ENCODE peak calls at places on chromosomes 16 and 17, in seven cellular contexts. One of them, this sample, is unnamed.

GRCh38 chr17:66612993-66613392 is 221.9 kb upstream of the CACNG5 start:
- DNase-seq in WTC11: no peak
- DNase-seq in fibroblast of the aortic adventitia: no peak
- DNase-seq in AG09319: no peak
- DNase-seq in HL-60: no peak
- DNase-seq in A549: no peak
- DNase-seq in dorsolateral prefrontal cortex: no peak
- DNase-seq in this sample: no peak

GRCh38 chr17:73189417-73190099 is 3.3 kb upstream of the COG1 start:
- DNase-seq in HL-60: no peak
- DNase-seq in fibroblast of the aortic adventitia: peak
- DNase-seq in AG09319: no peak
- DNase-seq in dorsolateral prefrontal cortex: peak
- DNase-seq in WTC11: peak
- DNase-seq in A549: peak
- DNase-seq in this sample: peak

GRCh38 chr16:50495673-50496072 is 52.5 kb upstream of the NKD1 start:
- DNase-seq in AG09319: no peak
- DNase-seq in A549: no peak
- DNase-seq in HL-60: no peak
- DNase-seq in WTC11: no peak
- DNase-seq in dorsolateral prefrontal cortex: no peak
- DNase-seq in fibroblast of the aortic adventitia: no peak
- DNase-seq in this sample: no peak

GRCh38 chr17:6067060-6067459 is 3.1 kb upstream of the WSCD1 start:
- DNase-seq in A549: no peak
- DNase-seq in HL-60: no peak
- DNase-seq in dorsolateral prefrontal cortex: no peak
- DNase-seq in WTC11: no peak
- DNase-seq in AG09319: no peak
- DNase-seq in fibroblast of the aortic adventitia: no peak
- DNase-seq in this sample: no peak

GRCh38 chr17:66272699-66273390 is 29.6 kb upstream of the PRKCA start:
- DNase-seq in HL-60: no peak
- DNase-seq in dorsolateral prefrontal cortex: no peak
- DNase-seq in A549: peak
- DNase-seq in fibroblast of the aortic adventitia: peak
- DNase-seq in AG09319: no peak
- DNase-seq in WTC11: no peak
- DNase-seq in this sample: peak

GRCh38 chr16:26642047-26642664 is 424.6 kb upstream of the C16orf82 start:
- DNase-seq in dorsolateral prefrontal cortex: no peak
- DNase-seq in fibroblast of the aortic adventitia: no peak
- DNase-seq in A549: no peak
- DNase-seq in WTC11: no peak
- DNase-seq in AG09319: no peak
- DNase-seq in HL-60: no peak
- DNase-seq in this sample: no peak

GRCh38 chr17:35868791-35869190 is at the start of gene HEATR9:
- DNase-seq in WTC11: no peak
- DNase-seq in AG09319: no peak
- DNase-seq in fibroblast of the aortic adventitia: no peak
- DNase-seq in dorsolateral prefrontal cortex: no peak
- DNase-seq in A549: no peak
- DNase-seq in HL-60: no peak
- DNase-seq in this sample: no peak

GRCh38 chr16:11198375-11198774 is 57.6 kb downstream of the SOCS1 start:
- DNase-seq in AG09319: no peak
- DNase-seq in HL-60: no peak
- DNase-seq in WTC11: no peak
- DNase-seq in fibroblast of the aortic adventitia: no peak
- DNase-seq in dorsolateral prefrontal cortex: no peak
- DNase-seq in A549: no peak
- DNase-seq in this sample: no peak

GRCh38 chr17:29100296-29100695 is 57.4 kb downstream of the PIPOX start:
- DNase-seq in A549: no peak
- DNase-seq in dorsolateral prefrontal cortex: no peak
- DNase-seq in HL-60: no peak
- DNase-seq in WTC11: no peak
- DNase-seq in AG09319: no peak
- DNase-seq in fibroblast of the aortic adventitia: no peak
- DNase-seq in this sample: no peak

GRCh38 chr17:63124536-63124935 is 158.5 kb downstream of the TANC2 start:
- DNase-seq in dorsolateral prefrontal cortex: no peak
- DNase-seq in WTC11: peak
- DNase-seq in fibroblast of the aortic adventitia: no peak
- DNase-seq in HL-60: no peak
- DNase-seq in A549: peak
- DNase-seq in AG09319: no peak
- DNase-seq in this sample: no peak

GRCh38 chr16:4800290-4801041 is 2.0 kb downstream of the ROGDI start:
- DNase-seq in HL-60: peak
- DNase-seq in A549: no peak
- DNase-seq in fibroblast of the aortic adventitia: no peak
- DNase-seq in dorsolateral prefrontal cortex: peak
- DNase-seq in AG09319: no peak
- DNase-seq in WTC11: no peak
- DNase-seq in this sample: no peak

GRCh38 chr17:27430882-27431491 is 25.3 kb upstream of the KSR1 start:
- DNase-seq in WTC11: peak
- DNase-seq in dorsolateral prefrontal cortex: no peak
- DNase-seq in A549: peak
- DNase-seq in AG09319: peak
- DNase-seq in fibroblast of the aortic adventitia: peak
- DNase-seq in HL-60: no peak
- DNase-seq in this sample: peak

GRCh38 chr17:64628641-64629040 is 33.5 kb downstream of the SMURF2 start:
- DNase-seq in A549: no peak
- DNase-seq in HL-60: no peak
- DNase-seq in dorsolateral prefrontal cortex: no peak
- DNase-seq in AG09319: no peak
- DNase-seq in fibroblast of the aortic adventitia: no peak
- DNase-seq in WTC11: no peak
- DNase-seq in this sample: no peak

DNA sequence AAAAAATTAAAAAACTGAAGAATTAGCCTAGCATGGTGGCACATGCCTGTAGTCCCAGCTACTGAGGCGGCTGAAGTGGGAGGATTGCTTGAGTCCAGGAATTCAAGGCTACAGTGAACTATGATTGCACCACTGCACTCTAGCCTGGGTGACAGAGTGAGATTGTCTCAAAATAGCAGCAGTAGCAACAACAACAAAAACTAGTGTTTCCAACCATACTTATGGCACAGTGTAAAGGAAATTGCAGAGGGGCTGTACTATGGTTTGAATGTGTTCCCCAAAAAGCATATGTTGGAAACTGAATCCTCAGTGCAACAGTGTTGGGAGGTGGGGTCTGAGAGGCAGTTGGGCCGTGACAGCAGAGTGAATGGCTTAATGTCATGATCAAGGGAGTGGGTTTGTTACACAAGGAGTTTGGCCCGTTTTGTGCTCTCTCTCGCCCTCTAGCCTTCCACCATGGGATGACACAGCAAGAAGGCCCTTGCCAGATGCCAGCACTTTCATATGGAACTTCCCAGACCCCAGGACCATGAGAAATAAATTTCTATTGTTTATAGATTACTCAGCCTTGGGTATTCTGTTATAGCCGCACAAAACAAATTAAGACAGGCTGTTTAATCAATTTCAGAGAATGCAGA is 70.0 kb downstream of the PGS1 start:
- DNase-seq in dorsolateral prefrontal cortex: no peak
- DNase-seq in WTC11: no peak
- DNase-seq in HL-60: no peak
- DNase-seq in fibroblast of the aortic adventitia: no peak
- DNase-seq in A549: no peak
- DNase-seq in AG09319: no peak
- DNase-seq in this sample: no peak
- TF ChIP-seq CTCF in dorsolateral prefrontal cortex: no peak
- TF ChIP-seq CTCF in WTC11: no peak
- TF ChIP-seq CTCF in HL-60: peak
- TF ChIP-seq CTCF in fibroblast of the aortic adventitia: peak
- TF ChIP-seq CTCF in A549: no peak
- TF ChIP-seq CTCF in AG09319: no peak
- TF ChIP-seq CTCF in this sample: peak

DNA sequence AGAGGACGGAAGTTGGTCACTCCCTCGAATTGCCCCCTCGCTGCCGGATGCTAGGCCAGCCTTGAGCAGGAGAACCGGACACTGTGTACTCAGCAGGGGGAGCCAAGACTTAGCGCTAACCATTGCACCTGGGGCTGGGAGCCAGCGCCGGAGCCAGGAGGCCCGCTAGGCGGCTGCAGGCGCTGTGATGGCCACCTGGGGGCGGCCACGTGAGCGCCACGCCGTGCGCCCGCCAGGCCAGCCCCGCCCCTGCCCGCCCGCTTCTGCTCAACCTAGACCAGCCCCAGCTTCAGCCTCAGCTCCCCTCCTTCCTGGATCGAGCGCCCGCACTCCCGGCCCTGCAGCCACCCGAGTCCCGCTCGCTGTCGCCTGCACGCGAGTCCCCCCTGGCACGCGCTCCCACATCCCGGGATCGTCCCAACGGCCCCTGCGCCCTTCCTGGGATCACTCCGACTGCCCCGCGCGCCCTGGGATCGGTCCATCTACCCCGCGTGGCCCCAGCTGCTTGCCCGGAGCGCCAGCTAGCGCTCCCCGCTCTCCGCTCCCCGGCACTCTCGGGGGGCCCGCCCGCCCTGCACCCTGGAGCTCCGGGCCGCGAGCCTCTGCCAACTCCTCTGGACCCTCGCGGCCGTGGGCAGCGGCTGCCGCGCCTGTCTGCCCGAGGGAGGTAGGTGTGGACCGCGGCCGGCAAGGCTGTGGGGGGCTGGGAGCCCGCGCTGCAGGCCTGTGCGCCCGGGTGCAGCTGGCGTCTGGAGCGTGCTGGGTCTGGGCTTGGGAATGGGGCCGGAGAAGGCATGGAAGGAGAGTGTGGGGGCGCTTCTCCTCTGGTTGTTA is at the start of gene EEF2K:
- DNase-seq in dorsolateral prefrontal cortex: peak
- DNase-seq in A549: peak
- DNase-seq in HL-60: peak
- DNase-seq in fibroblast of the aortic adventitia: peak
- DNase-seq in WTC11: peak
- DNase-seq in AG09319: peak
- DNase-seq in this sample: peak
- TF ChIP-seq CTCF in dorsolateral prefrontal cortex: peak
- TF ChIP-seq CTCF in A549: peak
- TF ChIP-seq CTCF in HL-60: peak
- TF ChIP-seq CTCF in fibroblast of the aortic adventitia: peak
- TF ChIP-seq CTCF in WTC11: peak
- TF ChIP-seq CTCF in AG09319: peak
- TF ChIP-seq CTCF in this sample: peak

DNA sequence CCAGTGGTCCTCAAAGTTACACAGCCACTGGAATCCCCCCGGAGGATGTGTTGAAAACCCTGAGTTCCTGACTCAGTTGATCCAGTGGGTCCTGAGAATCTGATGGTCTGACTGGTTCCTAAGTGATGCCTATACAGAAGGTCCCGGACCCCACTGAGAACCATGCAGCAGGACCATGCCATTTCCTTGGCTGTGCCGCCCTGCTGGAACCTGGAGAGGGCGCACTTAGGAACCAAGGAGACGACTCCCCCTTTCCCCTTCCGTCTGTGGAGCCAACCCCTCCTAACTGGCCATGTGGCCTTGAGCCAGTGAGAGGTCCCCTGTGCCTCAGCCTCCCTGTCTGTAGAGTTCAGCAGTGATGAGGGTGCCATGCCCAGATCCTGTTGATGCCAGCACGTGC is 22.0 kb downstream of the C16orf74 start:
- DNase-seq in A549: no peak
- DNase-seq in AG09319: no peak
- DNase-seq in HL-60: no peak
- DNase-seq in WTC11: peak
- DNase-seq in dorsolateral prefrontal cortex: no peak
- DNase-seq in fibroblast of the aortic adventitia: no peak
- DNase-seq in this sample: no peak
- TF ChIP-seq CTCF in A549: no peak
- TF ChIP-seq CTCF in AG09319: no peak
- TF ChIP-seq CTCF in HL-60: no peak
- TF ChIP-seq CTCF in WTC11: peak
- TF ChIP-seq CTCF in dorsolateral prefrontal cortex: no peak
- TF ChIP-seq CTCF in fibroblast of the aortic adventitia: no peak
- TF ChIP-seq CTCF in this sample: peak

DNA sequence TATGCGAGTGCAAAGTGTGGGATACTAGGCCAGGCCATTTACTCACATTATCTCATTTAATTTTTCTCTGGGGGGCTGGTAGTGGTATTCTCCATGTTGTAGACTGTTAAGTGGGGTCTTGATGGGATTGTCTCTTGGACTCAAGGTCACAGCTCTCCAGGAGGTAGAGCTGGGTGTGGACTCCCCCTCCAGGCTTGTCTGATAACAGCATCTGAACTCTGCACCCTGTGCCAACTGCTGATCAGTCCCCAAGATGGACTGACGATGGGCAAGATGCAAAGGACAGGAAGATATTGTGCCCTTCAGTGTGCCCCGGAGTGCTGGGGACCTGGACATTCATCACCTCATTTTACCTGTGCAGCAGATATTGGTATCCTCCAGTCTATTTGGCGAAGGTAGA is 147.8 kb downstream of the MSI2 start:
- DNase-seq in dorsolateral prefrontal cortex: no peak
- DNase-seq in A549: peak
- DNase-seq in fibroblast of the aortic adventitia: no peak
- DNase-seq in HL-60: no peak
- DNase-seq in WTC11: no peak
- DNase-seq in AG09319: no peak
- DNase-seq in this sample: no peak
- TF ChIP-seq CTCF in dorsolateral prefrontal cortex: no peak
- TF ChIP-seq CTCF in A549: peak
- TF ChIP-seq CTCF in fibroblast of the aortic adventitia: no peak
- TF ChIP-seq CTCF in HL-60: peak
- TF ChIP-seq CTCF in WTC11: no peak
- TF ChIP-seq CTCF in AG09319: no peak
- TF ChIP-seq CTCF in this sample: peak

DNA sequence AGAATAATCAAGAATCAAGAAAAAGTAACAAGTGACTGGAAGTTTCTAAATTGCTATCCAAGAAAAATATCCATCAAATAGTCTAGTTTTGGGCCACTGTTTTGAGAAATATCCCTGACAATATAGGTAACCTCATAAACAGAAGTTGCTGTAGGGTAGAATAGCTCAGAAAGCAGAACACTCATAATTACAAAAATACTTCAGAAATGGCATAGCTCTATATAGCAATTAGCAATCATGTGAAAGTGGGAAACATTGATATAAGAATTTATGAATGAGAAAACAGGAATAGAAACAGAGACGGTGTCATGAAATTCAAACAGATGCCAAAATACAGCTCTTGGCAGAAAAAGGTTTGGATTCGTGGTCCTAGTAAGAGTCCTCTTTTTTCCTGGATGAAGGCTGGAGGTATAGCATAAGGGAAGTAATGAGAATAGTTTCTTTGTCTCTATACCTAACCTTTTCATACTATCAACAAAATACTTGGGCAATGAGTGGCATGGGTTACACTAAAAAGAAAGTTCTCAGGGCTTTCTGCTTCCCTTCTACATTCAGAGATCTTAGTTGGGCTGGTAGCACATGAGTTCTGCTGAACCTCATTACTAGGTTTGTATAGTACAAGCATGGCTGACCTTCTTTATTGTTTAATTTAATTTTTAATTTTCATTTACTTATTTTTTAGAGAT is 33.5 kb downstream of the SPAG9 start:
- DNase-seq in WTC11: no peak
- DNase-seq in fibroblast of the aortic adventitia: peak
- DNase-seq in dorsolateral prefrontal cortex: no peak
- DNase-seq in AG09319: no peak
- DNase-seq in A549: no peak
- DNase-seq in HL-60: no peak
- DNase-seq in this sample: no peak
- TF ChIP-seq CTCF in WTC11: no peak
- TF ChIP-seq CTCF in fibroblast of the aortic adventitia: no peak
- TF ChIP-seq CTCF in dorsolateral prefrontal cortex: no peak
- TF ChIP-seq CTCF in AG09319: no peak
- TF ChIP-seq CTCF in A549: no peak
- TF ChIP-seq CTCF in HL-60: no peak
- TF ChIP-seq CTCF in this sample: no peak

This sample was measured in HFFc6.